ENCODE peak calls at places on chromosomes 2 and 18, in seven cellular contexts. One of them, this sample, is unnamed.

GRCh38 chr2:239211391-239212094 is 189.3 kb downstream of the HDAC4 start:
- DNase-seq in lower lobe of right lung: no peak
- DNase-seq in AG08395: no peak
- DNase-seq in Caco-2: no peak
- DNase-seq in EL: no peak
- DNase-seq in ecto neural progenitor cell: no peak
- DNase-seq in amniotic epithelial cell: peak; percentile 85
- DNase-seq in this sample: no peak

GRCh38 chr18:63409301-63409700 is 13.0 kb downstream of the VPS4B start:
- DNase-seq in lower lobe of right lung: no peak
- DNase-seq in AG08395: no peak
- DNase-seq in Caco-2: no peak
- DNase-seq in EL: peak; percentile 18
- DNase-seq in ecto neural progenitor cell: no peak
- DNase-seq in amniotic epithelial cell: peak; percentile 30
- DNase-seq in this sample: no peak

GRCh38 chr18:12086249-12086648 is 7.4 kb upstream of the ANKRD62 start:
- DNase-seq in lower lobe of right lung: peak; percentile 70
- DNase-seq in AG08395: no peak
- DNase-seq in Caco-2: no peak
- DNase-seq in EL: no peak
- DNase-seq in ecto neural progenitor cell: no peak
- DNase-seq in amniotic epithelial cell: no peak
- DNase-seq in this sample: no peak

GRCh38 chr2:68925298-68925885 is 27.3 kb downstream of the GKN2 start:
- DNase-seq in lower lobe of right lung: no peak
- DNase-seq in AG08395: peak; percentile 69
- DNase-seq in Caco-2: peak; percentile 63
- DNase-seq in EL: peak; percentile 57
- DNase-seq in ecto neural progenitor cell: no peak
- DNase-seq in amniotic epithelial cell: peak; percentile 46
- DNase-seq in this sample: peak; percentile 52

GRCh38 chr2:71712179-71712818 is 258.9 kb downstream of the DYSF start:
- DNase-seq in lower lobe of right lung: no peak
- DNase-seq in AG08395: no peak
- DNase-seq in Caco-2: no peak
- DNase-seq in EL: no peak
- DNase-seq in ecto neural progenitor cell: no peak
- DNase-seq in amniotic epithelial cell: no peak
- DNase-seq in this sample: no peak

GRCh38 chr2:179233037-179233436 is 31.6 kb downstream of the SESTD1 start:
- DNase-seq in lower lobe of right lung: no peak
- DNase-seq in AG08395: no peak
- DNase-seq in Caco-2: no peak
- DNase-seq in EL: no peak
- DNase-seq in ecto neural progenitor cell: no peak
- DNase-seq in amniotic epithelial cell: no peak
- DNase-seq in this sample: no peak

GRCh38 chr2:52220393-52220792 is 1188.5 kb upstream of the NRXN1 start:
- DNase-seq in lower lobe of right lung: peak; percentile 61
- DNase-seq in AG08395: no peak
- DNase-seq in Caco-2: no peak
- DNase-seq in EL: no peak
- DNase-seq in ecto neural progenitor cell: no peak
- DNase-seq in amniotic epithelial cell: no peak
- DNase-seq in this sample: no peak

GRCh38 chr18:45745817-45746461 is 22.0 kb downstream of the SLC14A1 start:
- DNase-seq in lower lobe of right lung: no peak
- DNase-seq in AG08395: no peak
- DNase-seq in Caco-2: no peak
- DNase-seq in EL: no peak
- DNase-seq in ecto neural progenitor cell: no peak
- DNase-seq in amniotic epithelial cell: no peak
- DNase-seq in this sample: no peak

GRCh38 chr2:232681527-232681926 is 15.6 kb upstream of the GIGYF2 start:
- DNase-seq in lower lobe of right lung: no peak
- DNase-seq in AG08395: no peak
- DNase-seq in Caco-2: no peak
- DNase-seq in EL: no peak
- DNase-seq in ecto neural progenitor cell: no peak
- DNase-seq in amniotic epithelial cell: no peak
- DNase-seq in this sample: no peak

GRCh38 chr2:120826260-120826648 is 90.6 kb downstream of the GLI2 start:
- DNase-seq in lower lobe of right lung: no peak
- DNase-seq in AG08395: no peak
- DNase-seq in Caco-2: no peak
- DNase-seq in EL: no peak
- DNase-seq in ecto neural progenitor cell: no peak
- DNase-seq in amniotic epithelial cell: no peak
- DNase-seq in this sample: no peak

GRCh38 chr18:7452331-7452730 is 114.8 kb upstream of the PTPRM start:
- DNase-seq in lower lobe of right lung: no peak
- DNase-seq in AG08395: peak; percentile 61
- DNase-seq in Caco-2: peak; percentile 60
- DNase-seq in EL: peak; percentile 43
- DNase-seq in ecto neural progenitor cell: peak; percentile 72
- DNase-seq in amniotic epithelial cell: peak; percentile 3
- DNase-seq in this sample: no peak

GRCh38 chr2:177908182-177908581 is 164.4 kb downstream of the PDE11A start:
- DNase-seq in lower lobe of right lung: no peak
- DNase-seq in AG08395: no peak
- DNase-seq in Caco-2: no peak
- DNase-seq in EL: no peak
- DNase-seq in ecto neural progenitor cell: no peak
- DNase-seq in amniotic epithelial cell: peak; percentile 13
- DNase-seq in this sample: no peak

GRCh38 chr2:50328680-50329079 is 703.3 kb downstream of the NRXN1 start:
- DNase-seq in lower lobe of right lung: no peak
- DNase-seq in AG08395: no peak
- DNase-seq in Caco-2: no peak
- DNase-seq in EL: no peak
- DNase-seq in ecto neural progenitor cell: no peak
- DNase-seq in amniotic epithelial cell: no peak
- DNase-seq in this sample: no peak

GRCh38 chr18:45974088-45974536 is 7.0 kb upstream of the EPG5 start:
- DNase-seq in lower lobe of right lung: no peak
- DNase-seq in AG08395: peak; percentile 64
- DNase-seq in Caco-2: peak; percentile 57
- DNase-seq in EL: peak; percentile 84
- DNase-seq in ecto neural progenitor cell: no peak
- DNase-seq in amniotic epithelial cell: peak; percentile 88
- DNase-seq in this sample: peak; percentile 30